ENCODE peak calls at places on chromosomes 16 and 17, in seven cellular contexts. U is heart right ventricle; I is CD8-positive, alpha-beta memory T cell; Y is tibial nerve; K is CD8-positive, alpha-beta T cell; F is keratinocyte; G is cardiac muscle cell. J is an unnamed sample. For H3K4me1, the result is how much of the 10 kb centered on the place peaks cover.

GRCh38 chr16:88377961-88378360 is 4.8 kb upstream of the ZNF469 start:
- DNase-seq in G (no peak), F (no peak), I (no peak), Y (no peak), U (no peak), K (no peak), J (no peak)

GRCh38 chr17:82962163-82962720 is 117.2 kb upstream of the METRNL start:
- DNase-seq in F (no peak), Y (no peak), G (peak), U (no peak), I (no peak), K (no peak), J (no peak)

GRCh38 chr17:66963521-66964082 is 905 bp upstream of the CACNG4 start:
- DNase-seq in G (no peak), U (no peak), I (no peak), K (no peak), Y (no peak), F (no peak), J (peak)

GRCh38 chr17:16989953-16990860 is 18.3 kb upstream of the TNFRSF13B start:
- DNase-seq in I (no peak), Y (no peak), U (no peak), F (no peak), G (no peak), K (no peak), J (peak)

GRCh38 chr16:49276646-49277385 is 4.8 kb downstream of the CBLN1 start:
- DNase-seq in I (no peak), F (no peak), K (no peak), G (no peak), U (no peak), Y (no peak), J (peak)

GRCh38 chr16:70735141-70735979 is 49.5 kb upstream of the MTSS2 start:
- DNase-seq in F (no peak), G (peak), U (no peak), K (no peak), Y (peak), I (no peak), J (peak)

GRCh38 chr17:56475121-56475520 is 118.4 kb upstream of the NOG start:
- DNase-seq in I (no peak), G (no peak), U (no peak), F (no peak), Y (no peak), K (no peak), J (no peak)

GRCh38 chr16:9827062-9827752 is 355.0 kb downstream of the GRIN2A start:
- DNase-seq in K (no peak), F (no peak), I (no peak), G (no peak), U (no peak), Y (no peak), J (peak)

GRCh38 chr16:55257971-55258613 is 65.9 kb upstream of the IRX6 start:
- DNase-seq in F (no peak), K (peak), G (peak), I (no peak), U (peak), Y (peak), J (peak)

GRCh38 chr17:8015957-8016631 is 13.7 kb downstream of the GUCY2D start:
- DNase-seq in G (peak), Y (no peak), F (no peak), K (peak), U (no peak), I (no peak), J (peak)

GRCh38 chr16:63467513-63467912 is 1431.3 kb upstream of the CDH8 start:
- DNase-seq in F (no peak), G (peak), K (no peak), Y (no peak), U (no peak), I (no peak), J (no peak)

GRCh38 chr17:47718634-47719405 is 14.2 kb upstream of the TBX21 start:
- DNase-seq in I (no peak), G (no peak), K (no peak), Y (no peak), U (no peak), F (no peak), J (no peak)

GRCh38 chr16:25922438-25922837 is 230.7 kb downstream of the HS3ST4 start:
- DNase-seq in U (no peak), K (no peak), F (no peak), Y (no peak), I (no peak), G (no peak), J (no peak)

GRCh38 chr17:44775136-44775837 is 16.5 kb downstream of the ADAM11 start:
- DNase-seq in I (peak), G (peak), U (peak), F (peak), K (peak), Y (no peak), J (peak)

GRCh38 chr16:50954469-50954868 is 196.6 kb downstream of the SALL1 start:
- DNase-seq in I (no peak), Y (no peak), G (no peak), F (no peak), K (no peak), U (no peak), J (no peak)

GRCh38 chr16:69105501-69106361 is at the start of gene HAS3:
- DNase-seq in F (no peak), U (peak), I (peak), G (peak), Y (no peak), K (no peak), J (peak)

GRCh38 chr17:1087381-1088241 is 90.7 kb downstream of the TIMM22 start:
- DNase-seq in G (no peak), U (peak), K (no peak), Y (peak), I (no peak), F (no peak), J (peak)

GRCh38 chr16:69106491-69107291 is 1.2 kb downstream of the HAS3 start:
- DNase-seq in I (no peak), F (no peak), G (no peak), U (no peak), K (no peak), Y (no peak), J (peak)

GRCh38 chr16:10577305-10578202 is 2.8 kb downstream of the EMP2 start:
- DNase-seq in I (no peak), F (no peak), U (peak), Y (no peak), G (no peak), K (no peak), J (peak)

GRCh38 chr16:30628628-30629342 is 18.6 kb upstream of the ZNF689 start:
- DNase-seq in K (peak), G (peak), I (peak), Y (peak), U (peak), F (no peak), J (peak)

GRCh38 chr17:10767237-10767636 is 36.7 kb downstream of the TMEM238L start:
- DNase-seq in Y (no peak), K (no peak), G (no peak), F (no peak), U (no peak), I (no peak), J (peak)

GRCh38 chr16:4696172-4696904 is 3.0 kb downstream of the NUDT16L1 start:
- DNase-seq in U (peak), G (peak), Y (peak), F (no peak), I (no peak), K (no peak), J (peak)

GRCh38 chr17:79620207-79621038 is 9.6 kb upstream of the RBFOX3 start:
- DNase-seq in Y (no peak), G (no peak), I (no peak), F (no peak), U (no peak), K (no peak), J (peak)

DNA sequence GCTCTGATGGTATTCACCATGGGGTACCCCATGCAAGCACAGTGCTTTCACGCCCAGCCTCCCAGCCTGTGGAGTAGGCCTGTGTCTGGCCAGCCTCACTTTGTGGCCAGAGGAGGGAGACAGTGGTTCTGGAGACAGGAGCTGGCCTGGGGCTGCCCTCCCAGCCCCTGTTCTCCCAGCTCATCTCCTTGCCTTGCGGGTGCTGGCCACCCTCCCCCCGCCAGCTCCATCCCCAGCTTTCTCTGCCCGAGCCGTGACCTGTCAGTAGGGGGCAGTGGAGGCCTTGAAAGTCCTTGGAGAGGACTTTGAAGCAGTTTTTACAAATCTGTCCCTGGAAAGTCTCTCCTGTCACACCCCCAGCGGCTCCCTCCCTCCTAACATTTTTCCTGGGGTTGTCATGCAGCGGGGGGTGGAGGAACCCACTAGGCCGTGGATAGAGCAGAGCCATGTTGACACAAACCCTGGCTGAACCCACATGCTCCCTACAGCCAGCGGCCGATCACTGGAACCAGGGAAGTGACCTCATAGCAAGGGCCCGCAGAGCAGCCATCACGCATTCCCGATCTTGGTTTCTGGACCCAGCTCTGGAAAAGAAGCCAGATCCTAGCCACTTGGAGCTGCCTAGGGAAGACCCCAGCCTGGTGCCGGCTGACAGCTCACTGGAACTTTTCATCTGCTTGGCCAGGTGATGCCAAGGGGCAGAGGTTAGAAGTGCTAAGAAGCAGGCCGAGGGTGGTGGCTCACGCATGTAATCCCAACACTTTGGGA is 289.4 kb downstream of the SEC14L1 start:
- DNase-seq in U (peak), G (peak), I (peak), Y (peak), F (no peak), K (peak), J (peak)
- H3K4me1 ChIP-seq in U (half or more), G (half or more), I (half or more), Y (half or more), F (under half), K (half or more), J (under half)

GRCh38 chr17:40104570-40105471 is 4.4 kb upstream of the NR1D1 start:
- DNase-seq in Y (peak), F (no peak), G (no peak), I (no peak), K (no peak), U (no peak), J (no peak)
- H3K4me1 ChIP-seq in Y (half or more), F (half or more), G (under half), I (half or more), K (half or more), U (half or more), J (under half)

GRCh38 chr16:67185866-67186134 is 2.0 kb upstream of the MATCAP1 start:
- DNase-seq in F (no peak), I (no peak), K (no peak), Y (no peak), G (no peak), U (no peak), J (no peak)

GRCh38 chr16:67186550-67186950 is 2.8 kb upstream of the MATCAP1 start:
- DNase-seq in F (no peak), I (no peak), G (no peak), U (no peak), K (no peak), Y (no peak), J (peak)

GRCh38 chr16:67184453-67185002 is 765 bp upstream of the MATCAP1 start:
- DNase-seq in K (no peak), F (no peak), I (no peak), U (peak), G (no peak), Y (no peak), J (peak)

GRCh38 chr16:67183627-67184452 is at the start of gene MATCAP1:
- DNase-seq in K (peak), G (peak), F (peak), Y (peak), U (peak), I (peak), J (peak)

GRCh38 chr16:67185003-67185865 is 1.5 kb upstream of the MATCAP1 start:
- DNase-seq in G (peak), K (peak), Y (peak), I (peak), F (peak), U (peak), J (peak)
- H3K4me1 ChIP-seq in G (under half), K (under half), Y (under half), I (under half), F (under half), U (under half), J (under half)

DNA sequence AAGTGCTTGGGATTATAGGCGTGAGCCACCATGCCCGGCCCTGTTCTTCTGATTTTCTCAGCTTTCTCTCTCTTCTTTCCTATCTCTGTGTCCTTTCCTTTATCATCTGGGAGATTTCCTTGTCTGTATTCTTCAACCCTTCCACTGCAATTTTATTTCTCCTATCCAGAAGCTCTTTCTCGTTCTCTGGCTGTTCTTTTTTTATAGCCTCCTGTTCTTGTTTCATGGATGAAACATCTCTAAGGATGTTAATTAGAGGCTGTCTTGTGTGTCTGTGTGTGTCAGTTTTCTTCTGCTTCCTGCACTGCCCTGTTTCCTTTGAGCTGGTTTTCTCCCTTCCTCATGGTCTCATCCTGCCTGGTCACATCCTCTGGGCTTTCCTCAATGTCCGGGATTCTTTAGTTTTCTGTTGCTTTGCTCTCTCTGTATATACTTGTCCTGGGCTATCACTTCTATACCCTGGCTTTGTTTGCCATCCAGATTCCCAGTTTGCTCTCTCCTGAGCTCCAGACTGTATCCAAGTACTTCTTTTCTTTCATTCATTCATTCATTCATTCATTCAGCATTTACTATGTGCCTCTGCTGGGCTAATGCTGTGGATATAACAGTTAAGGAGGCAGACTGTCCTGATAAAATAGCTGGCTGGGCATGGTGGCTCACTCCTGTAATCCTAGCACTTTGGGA is 2.5 kb downstream of the LAT start:
- DNase-seq in F (no peak), I (no peak), G (no peak), U (no peak), Y (no peak), K (no peak), J (no peak)
- H3K4me1 ChIP-seq in F (under half), I (half or more), G (under half), U (under half), Y (under half), K (half or more), J (under half)

DNA sequence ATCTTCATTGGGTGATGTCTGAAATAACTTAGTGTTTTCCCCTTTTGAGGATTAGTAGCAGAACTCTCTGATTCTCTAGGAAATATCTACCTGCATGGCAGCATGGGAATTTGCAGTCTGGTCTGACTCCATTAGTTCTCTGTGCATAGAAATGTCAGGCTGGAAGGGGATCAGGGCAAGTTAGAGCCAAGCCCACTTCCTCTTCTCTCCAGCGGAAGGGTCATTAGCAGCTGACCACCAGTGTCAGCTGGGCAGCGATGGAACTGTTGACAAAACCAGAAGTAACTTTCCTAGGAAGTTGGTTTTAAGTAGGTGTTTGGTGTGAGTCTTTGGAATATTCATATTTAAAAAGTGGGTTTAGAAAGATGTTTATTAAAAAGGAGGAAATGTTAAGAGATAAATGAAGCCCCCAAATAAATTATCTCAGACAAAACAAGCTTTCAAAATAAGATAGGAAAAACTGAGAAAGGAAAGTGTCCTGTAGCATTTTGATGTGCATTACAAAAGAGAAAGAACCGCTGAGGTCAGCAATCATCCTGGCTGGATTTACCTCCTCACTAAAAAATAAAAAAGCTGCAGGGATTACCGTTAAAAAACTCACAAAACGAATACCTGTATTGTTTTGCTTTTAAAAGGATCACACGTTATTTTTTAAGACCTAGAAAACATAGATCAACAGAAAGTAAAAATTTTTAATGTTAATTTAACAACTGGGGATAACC is 32.4 kb upstream of the MMD start:
- DNase-seq in G (no peak), Y (no peak), U (no peak), K (no peak), I (no peak), F (no peak), J (no peak)
- H3K4me1 ChIP-seq in G (under half), Y (under half), U (under half), K (under half), I (under half), F (under half), J (under half)

GRCh38 chr16:3640207-3640606 is 14.3 kb upstream of the DNASE1 start:
- DNase-seq in U (no peak), K (no peak), G (no peak), I (no peak), F (no peak), Y (no peak), J (no peak)

GRCh38 chr16:3640632-3641501 is 13.6 kb upstream of the DNASE1 start:
- DNase-seq in K (no peak), F (no peak), G (no peak), Y (no peak), U (no peak), I (no peak), J (no peak)

GRCh38 chr16:3641801-3642396 is 12.6 kb upstream of the DNASE1 start:
- DNase-seq in U (no peak), I (no peak), F (no peak), K (no peak), Y (no peak), G (no peak), J (no peak)

GRCh38 chr16:3637371-3637923 is 17.0 kb upstream of the DNASE1 start:
- DNase-seq in G (peak), F (no peak), U (no peak), I (no peak), Y (no peak), K (peak), J (peak)

DNA sequence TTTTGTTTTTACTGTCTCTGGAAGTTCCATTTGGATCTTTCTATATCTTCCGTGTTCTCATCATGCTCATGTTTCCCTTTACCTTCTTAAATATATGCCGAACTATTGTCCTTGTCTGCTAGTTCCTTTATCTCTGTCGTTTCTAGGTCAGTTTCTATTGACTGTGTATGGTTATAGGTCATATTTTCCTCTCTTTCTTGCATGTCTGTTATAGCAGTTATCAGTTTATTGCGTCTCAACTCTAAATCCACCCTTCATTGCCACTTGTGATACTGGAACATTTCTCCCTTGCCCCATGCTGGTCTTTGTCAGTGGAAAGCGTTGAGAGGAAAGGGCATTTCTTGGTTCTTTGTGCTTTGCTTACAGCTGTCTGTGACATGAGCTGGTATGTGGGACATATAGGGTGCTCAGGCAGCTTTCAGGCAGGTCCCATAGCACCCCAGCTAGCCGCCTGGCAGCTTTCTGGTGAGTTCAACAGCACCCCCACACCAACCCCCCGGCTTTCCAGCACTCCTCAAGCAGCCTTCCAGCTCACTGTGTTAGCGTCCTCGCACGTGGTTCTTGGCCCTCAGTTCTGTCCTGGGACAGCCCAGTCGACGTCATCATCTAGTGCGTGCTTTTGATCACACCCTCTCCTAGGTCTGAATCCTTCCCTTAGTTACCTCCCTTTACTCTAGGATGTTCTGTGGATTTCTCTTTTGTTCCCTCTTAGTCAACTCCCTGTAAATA is 15.4 kb upstream of the DNASE1 start:
- DNase-seq in K (no peak), F (no peak), U (no peak), Y (no peak), I (no peak), G (no peak), J (no peak)
- H3K4me1 ChIP-seq in K (under half), F (under half), U (under half), Y (under half), I (under half), G (under half), J (under half)

GRCh38 chr17:27430383-27430840 is 25.8 kb upstream of the KSR1 start:
- DNase-seq in Y (no peak), I (no peak), G (no peak), F (no peak), U (no peak), K (no peak), J (no peak)

GRCh38 chr17:27429666-27430382 is 26.4 kb upstream of the KSR1 start:
- DNase-seq in K (no peak), U (no peak), F (no peak), Y (no peak), G (no peak), I (no peak), J (no peak)

GRCh38 chr17:27428781-27429505 is 27.3 kb upstream of the KSR1 start:
- DNase-seq in K (no peak), Y (no peak), I (no peak), G (no peak), U (no peak), F (no peak), J (no peak)

GRCh38 chr17:27433521-27433920 is 22.7 kb upstream of the KSR1 start:
- DNase-seq in G (no peak), U (no peak), Y (no peak), F (no peak), K (no peak), I (no peak), J (no peak)

GRCh38 chr17:27430882-27431491 is 25.3 kb upstream of the KSR1 start:
- DNase-seq in K (no peak), F (no peak), G (peak), I (no peak), U (peak), Y (no peak), J (peak)
- H3K4me1 ChIP-seq in K (under half), F (under half), G (under half), I (under half), U (under half), Y (under half), J (under half)

GRCh38 chr17:31646642-31647041 is 212.4 kb downstream of the COPRS start:
- DNase-seq in G (no peak), F (no peak), Y (no peak), K (no peak), I (no peak), U (no peak), J (no peak)
- H3K4me1 ChIP-seq in G (under half), F (under half), Y (under half), K (under half), I (under half), U (under half), J (under half)

GRCh38 chr17:62882284-62882683 is 74.2 kb upstream of the MARCHF10 start:
- DNase-seq in I (no peak), Y (peak), F (no peak), K (no peak), G (no peak), U (no peak), J (peak)
- H3K4me1 ChIP-seq in I (under half), Y (under half), F (under half), K (under half), G (under half), U (under half), J (under half)

GRCh38 chr17:62216847-62217246 is 151.8 kb upstream of the MED13 start:
- DNase-seq in K (no peak), U (no peak), I (no peak), G (no peak), Y (no peak), F (no peak), J (no peak)
- H3K4me1 ChIP-seq in K (under half), U (under half), I (under half), G (under half), Y (under half), F (under half), J (under half)